ENCODE peak calls at places on chromosomes 1 and 21, in four cellular contexts. N, X, B and U are unnamed samples.

GRCh38 chr1:226608699-226609505 is 60.3 kb downstream of the STUM start:
- DNase-seq in X (peak; percentile 71), B (peak; percentile 78), N (peak; percentile 87), U (peak; percentile 54)

GRCh38 chr1:192756314-192756713 is 52.5 kb upstream of the RGS2 start:
- DNase-seq in N (no peak), X (no peak), B (no peak), U (no peak)

GRCh38 chr21:33824156-33824941 is 91.3 kb downstream of the ATP5PO start:
- DNase-seq in B (no peak), X (no peak), N (no peak), U (no peak)

GRCh38 chr1:67213164-67213563 is 46.9 kb downstream of the IL23R start:
- DNase-seq in X (no peak), B (no peak), N (peak; percentile 32), U (no peak)

GRCh38 chr1:11523746-11524464 is 45.0 kb downstream of the DISP3 start:
- DNase-seq in N (no peak), X (no peak), B (no peak), U (no peak)

GRCh38 chr1:204089044-204089751 is 16.3 kb downstream of the SOX13 start:
- DNase-seq in X (no peak), N (no peak), B (peak; percentile 18), U (no peak)

GRCh38 chr1:20248954-20249612 is 41.6 kb upstream of the VWA5B1 start:
- DNase-seq in N (no peak), X (no peak), B (peak; percentile 49), U (no peak)

GRCh38 chr1:184445997-184446396 is 59.2 kb downstream of the C1orf21 start:
- DNase-seq in B (no peak), X (no peak), N (no peak), U (no peak)

GRCh38 chr1:174974711-174975111 is 25.0 kb upstream of the CACYBP start:
- DNase-seq in N (no peak), B (no peak), X (no peak), U (no peak)

GRCh38 chr1:107132195-107132594 is 8.6 kb upstream of the NTNG1 start:
- DNase-seq in B (no peak), X (no peak), N (no peak), U (no peak)

GRCh38 chr1:175080030-175080429 is 12.4 kb downstream of the TNN start:
- DNase-seq in B (no peak), N (no peak), X (no peak), U (no peak)

GRCh38 chr1:36486436-36487335 is 4.0 kb upstream of the CSF3R start:
- DNase-seq in X (no peak), B (peak; percentile 22), N (no peak), U (no peak)

GRCh38 chr21:44701023-44701400 is 4.0 kb downstream of the KRTAP10-12 start:
- DNase-seq in X (no peak), N (no peak), B (no peak), U (no peak)

GRCh38 chr1:86645866-86646647 is 58.3 kb upstream of the SH3GLB1 start:
- DNase-seq in X (no peak), N (no peak), B (no peak), U (no peak)

GRCh38 chr1:115091582-115091981 is 2.3 kb upstream of the TSPAN2 start:
- DNase-seq in X (no peak), B (no peak), N (no peak), U (no peak)

GRCh38 chr1:235980976-235981375 is 83.9 kb downstream of the NID1 start:
- DNase-seq in N (no peak), X (no peak), B (no peak), U (no peak)

GRCh38 chr1:235199441-235199840 is 38.4 kb upstream of the RBM34 start:
- DNase-seq in X (no peak), B (no peak), N (peak; percentile 89), U (no peak)

GRCh38 chr1:68117416-68117815 is 67.0 kb upstream of the DIRAS3 start:
- DNase-seq in N (no peak), X (no peak), B (no peak), U (no peak)

GRCh38 chr1:39154553-39155361 is 49.7 kb upstream of the MACF1 start:
- DNase-seq in B (no peak), N (no peak), X (no peak), U (no peak)

GRCh38 chr1:12001996-12002493 is 17.3 kb upstream of the MIIP start:
- DNase-seq in N (no peak), B (no peak), X (no peak), U (no peak)